ENCODE peak calls at places on chromosomes 5 and 9, in six cellular contexts. One of them, this sample, is unnamed.
A peak's percentile ranks its signal among the peaks of the same experiment; 100 is the strongest.

GRCh38 chr5:71873202-71873601 is 154.1 kb downstream of the CARTPT start:
- DNase-seq in kidney: no peak
- DNase-seq in neural progenitor cell: no peak
- DNase-seq in CD8-positive, alpha-beta memory T cell: no peak
- DNase-seq in right lobe of liver: no peak
- DNase-seq in adipocyte: no peak
- DNase-seq in this sample: no peak

GRCh38 chr5:16918156-16918555 is 17.9 kb downstream of the MYO10 start:
- DNase-seq in kidney: no peak
- DNase-seq in neural progenitor cell: no peak
- DNase-seq in CD8-positive, alpha-beta memory T cell: no peak
- DNase-seq in right lobe of liver: no peak
- DNase-seq in adipocyte: no peak
- DNase-seq in this sample: no peak

GRCh38 chr5:59418766-59419165 is 474.8 kb downstream of the PDE4D start:
- DNase-seq in kidney: no peak
- DNase-seq in neural progenitor cell: no peak
- DNase-seq in CD8-positive, alpha-beta memory T cell: no peak
- DNase-seq in right lobe of liver: no peak
- DNase-seq in adipocyte: no peak
- DNase-seq in this sample: no peak

GRCh38 chr5:112492291-112492690 is 73.2 kb upstream of the EPB41L4A start:
- DNase-seq in kidney: peak; percentile 72
- DNase-seq in neural progenitor cell: peak; percentile 74
- DNase-seq in CD8-positive, alpha-beta memory T cell: no peak
- DNase-seq in right lobe of liver: peak; percentile 53
- DNase-seq in adipocyte: peak; percentile 54
- DNase-seq in this sample: peak; percentile 55

GRCh38 chr5:76291305-76292077 is 111.6 kb upstream of the IQGAP2 start:
- DNase-seq in kidney: no peak
- DNase-seq in neural progenitor cell: no peak
- DNase-seq in CD8-positive, alpha-beta memory T cell: no peak
- DNase-seq in right lobe of liver: no peak
- DNase-seq in adipocyte: no peak
- DNase-seq in this sample: peak; percentile 60

GRCh38 chr5:61823796-61824195 is 482.2 kb upstream of the KIF2A start:
- DNase-seq in kidney: no peak
- DNase-seq in neural progenitor cell: peak; percentile 24
- DNase-seq in CD8-positive, alpha-beta memory T cell: no peak
- DNase-seq in right lobe of liver: no peak
- DNase-seq in adipocyte: no peak
- DNase-seq in this sample: no peak

GRCh38 chr9:88950341-88951141 is 40.7 kb upstream of the S1PR3 start:
- DNase-seq in kidney: no peak
- DNase-seq in neural progenitor cell: peak; percentile 22
- DNase-seq in CD8-positive, alpha-beta memory T cell: no peak
- DNase-seq in right lobe of liver: no peak
- DNase-seq in adipocyte: peak; percentile 86
- DNase-seq in this sample: no peak

GRCh38 chr5:107011530-107012115 is 659.1 kb downstream of the EFNA5 start:
- DNase-seq in kidney: no peak
- DNase-seq in neural progenitor cell: peak; percentile 15
- DNase-seq in CD8-positive, alpha-beta memory T cell: no peak
- DNase-seq in right lobe of liver: no peak
- DNase-seq in adipocyte: no peak
- DNase-seq in this sample: no peak

GRCh38 chr5:143401253-143401845 is 2.1 kb downstream of the NR3C1 start:
- DNase-seq in kidney: no peak
- DNase-seq in neural progenitor cell: peak; percentile 6
- DNase-seq in CD8-positive, alpha-beta memory T cell: no peak
- DNase-seq in right lobe of liver: no peak
- DNase-seq in adipocyte: peak; percentile 42
- DNase-seq in this sample: no peak

DNA sequence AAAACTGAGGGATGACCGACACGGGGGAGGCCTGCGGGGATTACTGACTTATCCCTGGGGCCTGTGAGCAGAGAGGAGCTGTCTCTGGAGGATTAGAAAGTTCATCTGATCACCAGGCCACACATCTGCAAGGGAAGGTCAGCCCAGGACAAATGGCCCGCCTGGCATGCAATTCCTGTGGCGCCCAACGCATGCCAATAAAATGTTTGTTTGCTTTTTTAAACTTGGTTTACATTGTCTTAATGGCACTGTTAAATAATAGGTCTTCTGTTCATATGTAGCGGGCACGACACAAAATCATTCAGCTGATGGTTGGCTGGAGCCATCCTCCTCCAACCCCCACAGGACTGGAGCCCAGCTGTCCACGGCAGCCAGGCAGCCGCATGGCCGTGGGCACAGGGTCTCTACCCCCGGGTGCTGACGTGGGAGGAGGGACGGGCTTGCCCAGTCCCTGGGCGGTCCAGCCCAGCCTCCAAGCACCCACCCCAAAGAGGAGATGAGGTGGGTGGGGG is 41.0 kb upstream of the SLC12A7 start:
- DNase-seq in kidney: no peak
- DNase-seq in neural progenitor cell: peak; percentile 38
- DNase-seq in CD8-positive, alpha-beta memory T cell: no peak
- DNase-seq in right lobe of liver: peak; percentile 30
- DNase-seq in adipocyte: peak; percentile 12
- DNase-seq in this sample: no peak
- H3K4me1 ChIP-seq in kidney: no peaks in the 10 kb centered on the region
- H3K4me1 ChIP-seq in neural progenitor cell: no peaks in the 10 kb centered on the region
- H3K4me1 ChIP-seq in CD8-positive, alpha-beta memory T cell: peaks cover 20% of the 10 kb centered on the region
- H3K4me1 ChIP-seq in right lobe of liver: no peaks in the 10 kb centered on the region
- H3K4me1 ChIP-seq in adipocyte: no peaks in the 10 kb centered on the region
- H3K4me1 ChIP-seq in this sample: peaks cover 29% of the 10 kb centered on the region

DNA sequence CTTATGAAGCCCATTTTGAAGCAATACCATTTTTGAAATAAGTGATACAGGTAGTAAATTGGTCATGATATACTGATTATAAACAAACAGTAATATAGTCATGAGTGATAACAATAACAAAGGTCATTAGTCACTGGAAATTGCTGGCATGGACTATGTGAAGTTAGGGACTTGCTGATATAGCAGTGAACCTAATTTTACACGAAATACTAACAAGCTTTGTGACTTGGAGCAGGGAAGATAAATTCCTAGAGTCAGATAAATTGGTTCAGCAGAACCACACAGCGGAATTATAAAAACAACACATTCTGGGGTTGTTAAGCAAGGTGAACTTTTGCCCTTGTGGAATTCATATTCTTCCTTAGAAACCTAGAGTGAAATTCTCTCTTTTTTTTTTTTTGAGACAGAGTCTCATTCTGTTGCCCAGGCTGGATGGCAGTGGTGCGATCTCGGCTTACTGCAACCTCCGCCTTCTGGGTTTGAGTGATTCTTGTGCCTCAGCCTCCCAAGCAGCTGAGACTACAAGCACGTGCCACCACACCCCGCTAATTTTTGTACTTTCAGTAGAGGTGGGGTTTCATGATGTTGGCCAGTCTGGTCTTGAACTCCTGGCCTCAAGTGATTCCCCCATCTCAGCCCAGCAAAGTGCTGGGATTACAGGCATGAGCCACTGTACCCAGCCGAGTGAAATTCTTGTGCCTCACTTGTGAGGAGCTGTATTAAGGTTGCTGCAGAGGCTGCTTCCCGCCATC is 6.0 kb downstream of the UGCG start:
- DNase-seq in kidney: no peak
- DNase-seq in neural progenitor cell: no peak
- DNase-seq in CD8-positive, alpha-beta memory T cell: no peak
- DNase-seq in right lobe of liver: no peak
- DNase-seq in adipocyte: peak; percentile 33
- DNase-seq in this sample: no peak
- H3K4me1 ChIP-seq in kidney: peaks cover 45% of the 10 kb centered on the region
- H3K4me1 ChIP-seq in neural progenitor cell: peaks cover 22% of the 10 kb centered on the region
- H3K4me1 ChIP-seq in CD8-positive, alpha-beta memory T cell: peaks cover 70% of the 10 kb centered on the region
- H3K4me1 ChIP-seq in right lobe of liver: no peaks in the 10 kb centered on the region
- H3K4me1 ChIP-seq in adipocyte: peaks cover 48% of the 10 kb centered on the region
- H3K4me1 ChIP-seq in this sample: peaks cover 69% of the 10 kb centered on the region

GRCh38 chr5:3101561-3101960 is 350.1 kb upstream of the IRX2 start:
- DNase-seq in kidney: no peak
- DNase-seq in neural progenitor cell: peak; percentile 47
- DNase-seq in CD8-positive, alpha-beta memory T cell: no peak
- DNase-seq in right lobe of liver: no peak
- DNase-seq in adipocyte: no peak
- DNase-seq in this sample: no peak
- H3K4me1 ChIP-seq in kidney: no peaks in the 10 kb centered on the region
- H3K4me1 ChIP-seq in neural progenitor cell: peaks cover 44% of the 10 kb centered on the region
- H3K4me1 ChIP-seq in CD8-positive, alpha-beta memory T cell: no peaks in the 10 kb centered on the region
- H3K4me1 ChIP-seq in right lobe of liver: no peaks in the 10 kb centered on the region
- H3K4me1 ChIP-seq in adipocyte: no peaks in the 10 kb centered on the region
- H3K4me1 ChIP-seq in this sample: no peaks in the 10 kb centered on the region

GRCh38 chr5:1507016-1507375 is 16.8 kb downstream of the LPCAT1 start:
- DNase-seq in kidney: peak; percentile 68
- DNase-seq in neural progenitor cell: no peak
- DNase-seq in CD8-positive, alpha-beta memory T cell: no peak
- DNase-seq in right lobe of liver: peak; percentile 42
- DNase-seq in adipocyte: no peak
- DNase-seq in this sample: no peak
- H3K4me1 ChIP-seq in kidney: no peaks in the 10 kb centered on the region
- H3K4me1 ChIP-seq in neural progenitor cell: peaks cover 6% of the 10 kb centered on the region
- H3K4me1 ChIP-seq in CD8-positive, alpha-beta memory T cell: peaks cover 40% of the 10 kb centered on the region
- H3K4me1 ChIP-seq in right lobe of liver: no peaks in the 10 kb centered on the region
- H3K4me1 ChIP-seq in adipocyte: peaks cover 13% of the 10 kb centered on the region
- H3K4me1 ChIP-seq in this sample: no peaks in the 10 kb centered on the region

GRCh38 chr5:157602505-157602904 is 26.9 kb upstream of the ADAM19 start:
- DNase-seq in kidney: no peak
- DNase-seq in neural progenitor cell: no peak
- DNase-seq in CD8-positive, alpha-beta memory T cell: no peak
- DNase-seq in right lobe of liver: no peak
- DNase-seq in adipocyte: no peak
- DNase-seq in this sample: no peak

GRCh38 chr5:157597277-157597676 is 21.7 kb upstream of the ADAM19 start:
- DNase-seq in kidney: no peak
- DNase-seq in neural progenitor cell: no peak
- DNase-seq in CD8-positive, alpha-beta memory T cell: no peak
- DNase-seq in right lobe of liver: no peak
- DNase-seq in adipocyte: no peak
- DNase-seq in this sample: no peak

GRCh38 chr5:157599565-157599964 is 24.0 kb upstream of the ADAM19 start:
- DNase-seq in kidney: no peak
- DNase-seq in neural progenitor cell: no peak
- DNase-seq in CD8-positive, alpha-beta memory T cell: no peak
- DNase-seq in right lobe of liver: no peak
- DNase-seq in adipocyte: no peak
- DNase-seq in this sample: no peak

GRCh38 chr5:157598350-157598936 is 22.9 kb upstream of the ADAM19 start:
- DNase-seq in kidney: no peak
- DNase-seq in neural progenitor cell: no peak
- DNase-seq in CD8-positive, alpha-beta memory T cell: no peak
- DNase-seq in right lobe of liver: no peak
- DNase-seq in adipocyte: no peak
- DNase-seq in this sample: no peak

GRCh38 chr5:157600252-157600651 is 24.7 kb upstream of the ADAM19 start:
- DNase-seq in kidney: no peak
- DNase-seq in neural progenitor cell: no peak
- DNase-seq in CD8-positive, alpha-beta memory T cell: no peak
- DNase-seq in right lobe of liver: no peak
- DNase-seq in adipocyte: no peak
- DNase-seq in this sample: no peak
- H3K4me1 ChIP-seq in kidney: no peaks in the 10 kb centered on the region
- H3K4me1 ChIP-seq in neural progenitor cell: no peaks in the 10 kb centered on the region
- H3K4me1 ChIP-seq in CD8-positive, alpha-beta memory T cell: peaks cover 34% of the 10 kb centered on the region
- H3K4me1 ChIP-seq in right lobe of liver: no peaks in the 10 kb centered on the region
- H3K4me1 ChIP-seq in adipocyte: no peaks in the 10 kb centered on the region
- H3K4me1 ChIP-seq in this sample: no peaks in the 10 kb centered on the region

DNA sequence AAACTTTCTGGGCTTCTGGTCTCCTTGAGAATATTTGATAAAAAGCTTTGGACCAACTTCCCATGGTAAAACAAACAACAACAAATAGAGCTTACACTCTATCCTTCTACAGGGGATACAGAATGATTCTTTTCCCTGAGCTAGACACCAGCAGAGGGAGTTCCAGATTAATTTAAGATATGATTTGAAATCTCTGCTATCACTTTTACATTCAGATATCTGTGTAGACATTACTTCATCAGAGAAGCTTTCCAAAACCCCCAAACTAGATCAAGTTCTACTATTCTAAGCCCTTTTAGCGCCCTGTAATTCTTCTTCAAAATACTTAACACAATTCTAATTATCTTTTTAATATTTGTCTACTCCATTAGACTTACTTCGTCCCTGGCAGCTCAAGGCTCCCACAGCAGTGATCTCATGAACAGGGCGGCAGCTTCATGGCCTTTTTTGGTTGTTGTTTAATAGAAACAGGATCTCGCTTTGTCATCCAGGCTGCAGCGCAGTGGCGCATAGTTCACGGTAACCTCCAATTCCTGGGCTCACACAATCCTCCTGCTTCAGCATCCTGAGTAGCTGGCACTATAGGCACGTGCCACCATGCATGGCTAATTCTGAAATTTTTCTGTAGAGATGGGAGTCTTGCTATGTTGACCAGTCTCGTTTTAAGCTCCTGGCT is 938 bp upstream of the GALNT12 start:
- DNase-seq in kidney: no peak
- DNase-seq in neural progenitor cell: no peak
- DNase-seq in CD8-positive, alpha-beta memory T cell: no peak
- DNase-seq in right lobe of liver: no peak
- DNase-seq in adipocyte: peak; percentile 50
- DNase-seq in this sample: no peak
- H3K4me1 ChIP-seq in kidney: no peaks in the 10 kb centered on the region
- H3K4me1 ChIP-seq in neural progenitor cell: peaks cover 29% of the 10 kb centered on the region
- H3K4me1 ChIP-seq in CD8-positive, alpha-beta memory T cell: peaks cover 22% of the 10 kb centered on the region
- H3K4me1 ChIP-seq in right lobe of liver: no peaks in the 10 kb centered on the region
- H3K4me1 ChIP-seq in adipocyte: peaks cover 31% of the 10 kb centered on the region
- H3K4me1 ChIP-seq in this sample: peaks cover 81% of the 10 kb centered on the region

DNA sequence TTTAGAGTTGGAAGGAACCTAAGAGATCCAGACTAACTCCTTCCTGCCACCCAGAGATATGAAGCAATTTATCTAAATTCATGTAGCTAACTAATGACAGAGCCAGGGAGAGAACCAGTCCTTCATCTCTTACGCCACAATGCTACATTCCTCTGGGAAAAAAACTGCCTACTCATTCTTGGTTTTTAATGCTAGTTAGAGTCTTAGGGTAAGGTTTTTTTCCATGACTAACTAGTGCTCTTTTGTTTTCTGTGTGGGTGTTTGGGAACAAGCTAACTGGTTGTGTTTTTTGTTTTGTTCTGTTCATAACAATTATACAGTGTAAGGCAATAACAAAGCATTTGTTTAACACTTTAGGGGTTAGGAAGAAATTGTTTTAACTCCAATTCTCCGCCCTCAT is 52.4 kb downstream of the SLC44A1 start:
- DNase-seq in kidney: no peak
- DNase-seq in neural progenitor cell: peak; percentile 31
- DNase-seq in CD8-positive, alpha-beta memory T cell: no peak
- DNase-seq in right lobe of liver: no peak
- DNase-seq in adipocyte: peak; percentile 97
- DNase-seq in this sample: no peak
- H3K4me1 ChIP-seq in kidney: peaks cover 6% of the 10 kb centered on the region
- H3K4me1 ChIP-seq in neural progenitor cell: peaks cover 52% of the 10 kb centered on the region
- H3K4me1 ChIP-seq in CD8-positive, alpha-beta memory T cell: no peaks in the 10 kb centered on the region
- H3K4me1 ChIP-seq in right lobe of liver: no peaks in the 10 kb centered on the region
- H3K4me1 ChIP-seq in adipocyte: peaks cover 44% of the 10 kb centered on the region
- H3K4me1 ChIP-seq in this sample: peaks cover 69% of the 10 kb centered on the region

DNA sequence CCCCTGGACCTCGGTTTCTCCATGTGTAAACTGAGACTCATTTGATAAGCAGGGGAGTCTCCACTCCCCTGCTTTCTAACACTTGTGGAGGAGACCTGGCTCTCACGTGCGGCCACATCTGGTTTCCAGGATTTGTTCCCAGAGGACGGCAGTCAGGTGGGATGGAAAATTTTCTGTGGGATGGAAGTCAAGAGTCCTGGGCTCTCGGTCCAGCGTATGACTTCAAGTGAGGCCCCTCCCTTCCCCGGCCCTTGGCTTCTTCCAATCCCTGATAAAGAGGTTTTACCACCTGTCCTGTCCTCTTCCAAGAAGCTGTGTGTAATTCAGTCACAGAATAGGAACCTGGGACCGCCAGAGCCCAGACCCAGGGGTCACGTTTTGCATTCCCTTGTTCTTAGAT is 35.0 kb downstream of the TMOD1 start:
- DNase-seq in kidney: no peak
- DNase-seq in neural progenitor cell: no peak
- DNase-seq in CD8-positive, alpha-beta memory T cell: no peak
- DNase-seq in right lobe of liver: no peak
- DNase-seq in adipocyte: no peak
- DNase-seq in this sample: no peak
- H3K4me1 ChIP-seq in kidney: no peaks in the 10 kb centered on the region
- H3K4me1 ChIP-seq in neural progenitor cell: no peaks in the 10 kb centered on the region
- H3K4me1 ChIP-seq in CD8-positive, alpha-beta memory T cell: no peaks in the 10 kb centered on the region
- H3K4me1 ChIP-seq in right lobe of liver: no peaks in the 10 kb centered on the region
- H3K4me1 ChIP-seq in adipocyte: no peaks in the 10 kb centered on the region
- H3K4me1 ChIP-seq in this sample: peaks cover 9% of the 10 kb centered on the region